ENCODE peak calls at places on chromosome 10, in four cellular contexts. One of them, this sample, is unnamed.

GRCh38 chr10:18611168-18611567 is 40.2 kb downstream of the NSUN6 start:
- DNase-seq in substantia nigra: no peak
- DNase-seq in chondrocyte: no peak
- DNase-seq in activated CD8-positive, alpha-beta memory T cell treated with anti-CD3 and anti-CD28 coated beads for 4 hours: no peak
- DNase-seq in this sample: no peak

GRCh38 chr10:87817291-87817872 is 644 bp downstream of the ATAD1 start:
- DNase-seq in substantia nigra: no peak
- DNase-seq in chondrocyte: no peak
- DNase-seq in activated CD8-positive, alpha-beta memory T cell treated with anti-CD3 and anti-CD28 coated beads for 4 hours: peak
- DNase-seq in this sample: no peak

GRCh38 chr10:124049484-124049883 is 43.9 kb downstream of the CHST15 start:
- DNase-seq in substantia nigra: no peak
- DNase-seq in chondrocyte: peak
- DNase-seq in activated CD8-positive, alpha-beta memory T cell treated with anti-CD3 and anti-CD28 coated beads for 4 hours: no peak
- DNase-seq in this sample: peak

GRCh38 chr10:93695720-93696119 is 6.7 kb downstream of the FRA10AC1 start:
- DNase-seq in substantia nigra: no peak
- DNase-seq in chondrocyte: no peak
- DNase-seq in activated CD8-positive, alpha-beta memory T cell treated with anti-CD3 and anti-CD28 coated beads for 4 hours: no peak
- DNase-seq in this sample: no peak

GRCh38 chr10:69497611-69498390 is 46.5 kb downstream of the TSPAN15 start:
- DNase-seq in substantia nigra: no peak
- DNase-seq in chondrocyte: no peak
- DNase-seq in activated CD8-positive, alpha-beta memory T cell treated with anti-CD3 and anti-CD28 coated beads for 4 hours: no peak
- DNase-seq in this sample: peak

GRCh38 chr10:794382-794956 is 105.0 kb upstream of the DIP2C start:
- DNase-seq in substantia nigra: no peak
- DNase-seq in chondrocyte: no peak
- DNase-seq in activated CD8-positive, alpha-beta memory T cell treated with anti-CD3 and anti-CD28 coated beads for 4 hours: no peak
- DNase-seq in this sample: peak

GRCh38 chr10:5512881-5513698 is 11.7 kb upstream of the CALML3 start:
- DNase-seq in substantia nigra: no peak
- DNase-seq in chondrocyte: peak
- DNase-seq in activated CD8-positive, alpha-beta memory T cell treated with anti-CD3 and anti-CD28 coated beads for 4 hours: no peak
- DNase-seq in this sample: peak

GRCh38 chr10:25899304-25899703 is 34.7 kb upstream of the MYO3A start:
- DNase-seq in substantia nigra: no peak
- DNase-seq in chondrocyte: no peak
- DNase-seq in activated CD8-positive, alpha-beta memory T cell treated with anti-CD3 and anti-CD28 coated beads for 4 hours: no peak
- DNase-seq in this sample: no peak

GRCh38 chr10:75137533-75138438 is 26.3 kb downstream of the SAMD8 start:
- DNase-seq in substantia nigra: no peak
- DNase-seq in chondrocyte: no peak
- DNase-seq in activated CD8-positive, alpha-beta memory T cell treated with anti-CD3 and anti-CD28 coated beads for 4 hours: no peak
- DNase-seq in this sample: no peak

GRCh38 chr10:126092806-126093205 is 196.4 kb downstream of the FANK1 start:
- DNase-seq in substantia nigra: no peak
- DNase-seq in chondrocyte: no peak
- DNase-seq in activated CD8-positive, alpha-beta memory T cell treated with anti-CD3 and anti-CD28 coated beads for 4 hours: no peak
- DNase-seq in this sample: no peak

GRCh38 chr10:55212051-55212450 is 411.0 kb upstream of the PCDH15 start:
- DNase-seq in substantia nigra: no peak
- DNase-seq in chondrocyte: no peak
- DNase-seq in activated CD8-positive, alpha-beta memory T cell treated with anti-CD3 and anti-CD28 coated beads for 4 hours: no peak
- DNase-seq in this sample: no peak

GRCh38 chr10:114876602-114877300 is 55.2 kb downstream of the FHIP2A start:
- DNase-seq in substantia nigra: peak
- DNase-seq in chondrocyte: no peak
- DNase-seq in activated CD8-positive, alpha-beta memory T cell treated with anti-CD3 and anti-CD28 coated beads for 4 hours: no peak
- DNase-seq in this sample: peak

GRCh38 chr10:75203724-75204123 is 6.9 kb upstream of the VDAC2 start:
- DNase-seq in substantia nigra: no peak
- DNase-seq in chondrocyte: no peak
- DNase-seq in activated CD8-positive, alpha-beta memory T cell treated with anti-CD3 and anti-CD28 coated beads for 4 hours: no peak
- DNase-seq in this sample: no peak

GRCh38 chr10:22346087-22346661 is 878 bp downstream of the SPAG6 start:
- DNase-seq in substantia nigra: no peak
- DNase-seq in chondrocyte: no peak
- DNase-seq in activated CD8-positive, alpha-beta memory T cell treated with anti-CD3 and anti-CD28 coated beads for 4 hours: no peak
- DNase-seq in this sample: no peak

GRCh38 chr10:43252166-43252784 is 14.6 kb downstream of the RASGEF1A start:
- DNase-seq in substantia nigra: no peak
- DNase-seq in chondrocyte: no peak
- DNase-seq in activated CD8-positive, alpha-beta memory T cell treated with anti-CD3 and anti-CD28 coated beads for 4 hours: no peak
- DNase-seq in this sample: no peak

GRCh38 chr10:132168571-132169030 is 18.1 kb upstream of the DPYSL4 start:
- DNase-seq in substantia nigra: no peak
- DNase-seq in chondrocyte: peak
- DNase-seq in activated CD8-positive, alpha-beta memory T cell treated with anti-CD3 and anti-CD28 coated beads for 4 hours: no peak
- DNase-seq in this sample: peak

GRCh38 chr10:78173360-78174020 is 139.8 kb downstream of the RPS24 start:
- DNase-seq in substantia nigra: no peak
- DNase-seq in chondrocyte: no peak
- DNase-seq in activated CD8-positive, alpha-beta memory T cell treated with anti-CD3 and anti-CD28 coated beads for 4 hours: no peak
- DNase-seq in this sample: no peak

GRCh38 chr10:129102906-129103693 is 363.9 kb upstream of the MGMT start:
- DNase-seq in substantia nigra: no peak
- DNase-seq in chondrocyte: no peak
- DNase-seq in activated CD8-positive, alpha-beta memory T cell treated with anti-CD3 and anti-CD28 coated beads for 4 hours: no peak
- DNase-seq in this sample: no peak

GRCh38 chr10:99630439-99630838 is 10.2 kb upstream of the SLC25A28 start:
- DNase-seq in substantia nigra: no peak
- DNase-seq in chondrocyte: no peak
- DNase-seq in activated CD8-positive, alpha-beta memory T cell treated with anti-CD3 and anti-CD28 coated beads for 4 hours: no peak
- DNase-seq in this sample: no peak

GRCh38 chr10:73923935-73924598 is 13.1 kb downstream of the PLAU start:
- DNase-seq in substantia nigra: no peak
- DNase-seq in chondrocyte: peak
- DNase-seq in activated CD8-positive, alpha-beta memory T cell treated with anti-CD3 and anti-CD28 coated beads for 4 hours: no peak
- DNase-seq in this sample: peak

GRCh38 chr10:47296111-47296894 is 3.7 kb upstream of the GDF10 start:
- DNase-seq in substantia nigra: no peak
- DNase-seq in chondrocyte: no peak
- DNase-seq in activated CD8-positive, alpha-beta memory T cell treated with anti-CD3 and anti-CD28 coated beads for 4 hours: no peak
- DNase-seq in this sample: peak

GRCh38 chr10:123249894-123250293 is 95.7 kb downstream of the BUB3 start:
- DNase-seq in substantia nigra: no peak
- DNase-seq in chondrocyte: no peak
- DNase-seq in activated CD8-positive, alpha-beta memory T cell treated with anti-CD3 and anti-CD28 coated beads for 4 hours: no peak
- DNase-seq in this sample: no peak

GRCh38 chr10:85621562-85621961 is 745.0 kb downstream of the GRID1 start:
- DNase-seq in substantia nigra: no peak
- DNase-seq in chondrocyte: no peak
- DNase-seq in activated CD8-positive, alpha-beta memory T cell treated with anti-CD3 and anti-CD28 coated beads for 4 hours: no peak
- DNase-seq in this sample: no peak

GRCh38 chr10:67784584-67784983 is 53.4 kb downstream of the DNAJC12 start:
- DNase-seq in substantia nigra: no peak
- DNase-seq in chondrocyte: no peak
- DNase-seq in activated CD8-positive, alpha-beta memory T cell treated with anti-CD3 and anti-CD28 coated beads for 4 hours: no peak
- DNase-seq in this sample: no peak

GRCh38 chr10:18010050-18010449 is 58.3 kb downstream of the SLC39A12 start:
- DNase-seq in substantia nigra: no peak
- DNase-seq in chondrocyte: no peak
- DNase-seq in activated CD8-positive, alpha-beta memory T cell treated with anti-CD3 and anti-CD28 coated beads for 4 hours: no peak
- DNase-seq in this sample: no peak

GRCh38 chr10:35306852-35307251 is 29.5 kb upstream of the CCNY start:
- DNase-seq in substantia nigra: no peak
- DNase-seq in chondrocyte: no peak
- DNase-seq in activated CD8-positive, alpha-beta memory T cell treated with anti-CD3 and anti-CD28 coated beads for 4 hours: no peak
- DNase-seq in this sample: no peak

GRCh38 chr10:89428873-89429272 is 14.5 kb downstream of the IFIT5 start:
- DNase-seq in substantia nigra: no peak
- DNase-seq in chondrocyte: no peak
- DNase-seq in activated CD8-positive, alpha-beta memory T cell treated with anti-CD3 and anti-CD28 coated beads for 4 hours: no peak
- DNase-seq in this sample: no peak

GRCh38 chr10:132865851-132866600 is 76.3 kb downstream of the CFAP46 start:
- DNase-seq in substantia nigra: no peak
- DNase-seq in chondrocyte: peak
- DNase-seq in activated CD8-positive, alpha-beta memory T cell treated with anti-CD3 and anti-CD28 coated beads for 4 hours: no peak
- DNase-seq in this sample: peak

This sample was measured in posterior vena cava.